ENCODE peak calls at places on chromosome 1, in nine cellular contexts. X is fibroblast of mammary gland, I is HFFc6, S is left ventricle myocardium inferior, Z is uterus, V is left lung, P is tibial artery, L is colonic mucosa, R is RWPE1. W is an unnamed sample.

GRCh38 chr1:22710688-22711024 is at the start of gene EPHB2:
- DNase-seq in X (peak), I (peak), S (peak), Z (no peak), V (no peak), P (no peak), L (peak), R (peak), W (peak)

GRCh38 chr1:41366428-41367101 is 5.3 kb downstream of the FOXO6 start:
- DNase-seq in X (no peak), I (no peak), S (no peak), Z (no peak), V (no peak), P (no peak), L (peak), R (no peak), W (no peak)

GRCh38 chr1:86922445-86922844 is 8.0 kb downstream of the HS2ST1 start:
- DNase-seq in X (no peak), I (no peak), S (no peak), Z (no peak), V (no peak), P (no peak), L (no peak), R (no peak), W (no peak)

GRCh38 chr1:23804183-23804582 is 3.6 kb upstream of the GALE start:
- DNase-seq in X (no peak), I (no peak), S (no peak), Z (no peak), V (no peak), P (no peak), L (no peak), R (no peak), W (no peak)

GRCh38 chr1:74396462-74396861 is 115.9 kb downstream of the LRRC53 start:
- DNase-seq in X (no peak), I (no peak), S (peak), Z (no peak), V (no peak), P (no peak), L (no peak), R (no peak), W (peak)

GRCh38 chr1:195754874-195755273 is 853.4 kb downstream of the KCNT2 start:
- DNase-seq in X (peak), I (no peak), S (no peak), Z (no peak), V (no peak), P (no peak), L (no peak), R (peak), W (no peak)

GRCh38 chr1:98975113-98975512 is 29.5 kb downstream of the PLPPR5 start:
- DNase-seq in X (no peak), I (no peak), S (no peak), Z (no peak), V (no peak), P (no peak), L (no peak), R (no peak), W (no peak)

GRCh38 chr1:170538687-170539086 is 6.7 kb downstream of the GORAB start:
- DNase-seq in X (no peak), I (no peak), S (no peak), Z (no peak), V (no peak), P (no peak), L (no peak), R (no peak), W (no peak)

GRCh38 chr1:228314658-228315483 is 91.8 kb downstream of the TRIM11 start:
- DNase-seq in X (no peak), I (no peak), S (peak), Z (no peak), V (peak), P (no peak), L (no peak), R (no peak), W (no peak)

GRCh38 chr1:180098242-180098995 is 56.2 kb upstream of the QSOX1 start:
- DNase-seq in X (peak), I (peak), S (no peak), Z (peak), V (no peak), P (no peak), L (no peak), R (peak), W (no peak)

GRCh38 chr1:23343246-23344110 is 606 bp downstream of the HNRNPR start:
- DNase-seq in X (peak), I (peak), S (no peak), Z (peak), V (no peak), P (peak), L (peak), R (peak), W (no peak)

GRCh38 chr1:218634212-218634611 is 289.1 kb downstream of the TGFB2 start:
- DNase-seq in X (no peak), I (no peak), S (no peak), Z (no peak), V (no peak), P (no peak), L (no peak), R (no peak), W (no peak)

GRCh38 chr1:153355445-153356071 is 2.1 kb upstream of the S100A9 start:
- DNase-seq in X (peak), I (peak), S (peak), Z (no peak), V (peak), P (peak), L (peak), R (peak), W (no peak)

GRCh38 chr1:2350911-2351655 is 40.3 kb downstream of the MORN1 start:
- DNase-seq in X (no peak), I (no peak), S (peak), Z (no peak), V (no peak), P (peak), L (no peak), R (no peak), W (peak)

GRCh38 chr1:2797741-2798016 is 3.8 kb downstream of the TTC34 start:
- DNase-seq in X (no peak), I (no peak), S (no peak), Z (no peak), V (no peak), P (no peak), L (no peak), R (no peak), W (no peak)

GRCh38 chr1:203915811-203916210 is 54.4 kb downstream of the SNRPE start:
- DNase-seq in X (peak), I (peak), S (no peak), Z (no peak), V (no peak), P (no peak), L (no peak), R (peak), W (no peak)

GRCh38 chr1:6508154-6508875 is 16.8 kb upstream of the PLEKHG5 start:
- DNase-seq in X (no peak), I (no peak), S (no peak), Z (no peak), V (no peak), P (no peak), L (no peak), R (no peak), W (no peak)

GRCh38 chr1:117606608-117607261 is 887 bp downstream of the TENT5C start:
- DNase-seq in X (peak), I (peak), S (no peak), Z (peak), V (no peak), P (no peak), L (peak), R (no peak), W (peak)

GRCh38 chr1:53557369-53557768 is 98.2 kb downstream of the DMRTB1 start:
- DNase-seq in X (no peak), I (no peak), S (no peak), Z (peak), V (no peak), P (peak), L (no peak), R (no peak), W (peak)

GRCh38 chr1:220003585-220004299 is 42.6 kb downstream of the EPRS1 start:
- DNase-seq in X (no peak), I (no peak), S (no peak), Z (no peak), V (no peak), P (no peak), L (no peak), R (no peak), W (no peak)

GRCh38 chr1:170010443-170010842 is 64.1 kb downstream of the KIFAP3 start:
- DNase-seq in X (peak), I (peak), S (no peak), Z (peak), V (no peak), P (no peak), L (peak), R (peak), W (peak)

GRCh38 chr1:168360151-168360550 is 79.5 kb downstream of the TBX19 start:
- DNase-seq in X (peak), I (no peak), S (no peak), Z (no peak), V (no peak), P (no peak), L (no peak), R (no peak), W (no peak)

GRCh38 chr1:243470492-243470891 is 214.7 kb downstream of the SDCCAG8 start:
- DNase-seq in X (no peak), I (no peak), S (no peak), Z (no peak), V (no peak), P (no peak), L (no peak), R (no peak), W (no peak)

GRCh38 chr1:53765656-53766055 is 26.7 kb upstream of the GLIS1 start:
- DNase-seq in X (peak), I (peak), S (no peak), Z (no peak), V (no peak), P (no peak), L (no peak), R (no peak), W (no peak)

GRCh38 chr1:226827458-226827857 is 43.0 kb upstream of the PSEN2 start:
- DNase-seq in X (peak), I (no peak), S (peak), Z (peak), V (peak), P (peak), L (peak), R (no peak), W (peak)

GRCh38 chr1:32831878-32832277 is 14.4 kb downstream of the S100PBP start:
- DNase-seq in X (no peak), I (no peak), S (no peak), Z (no peak), V (no peak), P (no peak), L (no peak), R (no peak), W (no peak)

GRCh38 chr1:210251680-210252490 is 19.3 kb downstream of the SERTAD4 start:
- DNase-seq in X (no peak), I (no peak), S (no peak), Z (no peak), V (peak), P (no peak), L (peak), R (no peak), W (peak)

GRCh38 chr1:89465201-89465600 is 59.4 kb upstream of the LRRC8B start:
- DNase-seq in X (no peak), I (no peak), S (no peak), Z (no peak), V (no peak), P (no peak), L (no peak), R (peak), W (no peak)

GRCh38 chr1:27000817-27001460 is 7.4 kb downstream of the TRNP1 start:
- DNase-seq in X (peak), I (peak), S (no peak), Z (peak), V (no peak), P (peak), L (no peak), R (no peak), W (no peak)

GRCh38 chr1:95547000-95547399 is 313.0 kb downstream of the RWDD3 start:
- DNase-seq in X (no peak), I (no peak), S (no peak), Z (no peak), V (no peak), P (no peak), L (no peak), R (no peak), W (no peak)

DNA sequence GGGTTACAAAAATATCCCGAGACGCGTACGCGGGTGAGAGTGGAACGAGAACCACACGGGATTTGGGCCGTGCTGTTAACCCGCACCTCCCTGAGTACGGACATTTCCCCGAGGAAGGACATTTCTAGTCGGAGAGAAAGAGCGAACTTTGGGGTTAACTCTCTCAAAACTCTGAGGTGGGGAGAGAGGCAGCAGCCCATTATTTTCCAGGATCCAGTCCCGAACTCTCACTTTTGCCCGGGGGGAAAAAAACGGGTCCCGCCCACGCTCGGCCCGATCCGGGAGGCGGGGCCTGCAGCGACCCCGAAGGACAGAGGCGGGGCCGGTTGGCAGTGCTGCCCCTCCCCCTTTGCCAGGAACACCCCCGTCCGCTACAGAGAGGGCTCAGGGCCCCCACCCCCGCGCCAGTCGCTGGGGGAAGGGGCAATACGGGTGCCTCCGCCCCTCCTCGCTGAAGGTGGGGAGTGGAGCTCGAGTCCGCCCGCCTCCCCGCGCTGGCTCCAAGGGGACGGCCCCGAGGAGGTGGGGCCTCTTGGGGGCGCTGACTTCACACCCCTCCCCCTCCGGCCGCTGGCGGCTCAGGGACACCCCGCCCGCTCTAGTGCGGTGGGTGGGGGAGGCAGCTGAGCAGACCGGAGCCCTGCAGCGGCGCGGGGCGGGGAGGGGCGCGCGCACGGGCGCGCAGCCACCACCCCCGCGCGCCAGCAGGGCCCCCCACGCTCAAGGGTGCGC is 722 bp downstream of the NUCKS1 start:
- DNase-seq in X (peak), I (peak), S (peak), Z (peak), V (peak), P (peak), L (peak), R (peak), W (peak)
- TF ChIP-seq CTCF in X (no peak), I (peak), S (no peak), Z (peak), V (no peak), P (no peak), L (no peak), R (no peak), W (no peak)

GRCh38 chr1:85243336-85243735 is 16.1 kb downstream of the C1orf52 start:
- DNase-seq in X (no peak), I (no peak), S (no peak), Z (no peak), V (no peak), P (no peak), L (no peak), R (no peak), W (no peak)

GRCh38 chr1:85240659-85241058 is 18.8 kb downstream of the C1orf52 start:
- DNase-seq in X (no peak), I (no peak), S (no peak), Z (no peak), V (no peak), P (no peak), L (no peak), R (no peak), W (no peak)

GRCh38 chr1:85244271-85245053 is 15.0 kb downstream of the C1orf52 start:
- DNase-seq in X (peak), I (peak), S (no peak), Z (peak), V (no peak), P (no peak), L (no peak), R (no peak), W (no peak)

GRCh38 chr1:85237613-85238012 is 21.8 kb downstream of the C1orf52 start:
- DNase-seq in X (no peak), I (no peak), S (no peak), Z (no peak), V (no peak), P (no peak), L (no peak), R (no peak), W (no peak)

GRCh38 chr1:85240174-85240601 is 19.3 kb downstream of the C1orf52 start:
- DNase-seq in X (no peak), I (peak), S (no peak), Z (no peak), V (no peak), P (no peak), L (no peak), R (peak), W (no peak)
- TF ChIP-seq CTCF in X (peak), I (peak), S (peak), Z (no peak), V (no peak), P (peak), L (no peak), R (no peak), W (no peak)

GRCh38 chr1:34781071-34781843 is at the start of gene GJB3:
- DNase-seq in X (no peak), I (no peak), S (no peak), Z (no peak), V (peak), P (peak), L (peak), R (peak), W (no peak)
- TF ChIP-seq CTCF in X (no peak), I (no peak), S (no peak), Z (no peak), V (no peak), P (no peak), L (no peak), R (no peak), W (no peak)

GRCh38 chr1:103949714-103950113 is 200.0 kb downstream of the AMY1C start:
- DNase-seq in X (no peak), I (no peak), S (no peak), Z (no peak), V (no peak), P (no peak), L (no peak), R (no peak), W (no peak)

GRCh38 chr1:103953386-103953785 is 203.7 kb downstream of the AMY1C start:
- DNase-seq in X (no peak), I (no peak), S (no peak), Z (no peak), V (no peak), P (no peak), L (no peak), R (peak), W (no peak)

GRCh38 chr1:103945774-103946173 is 196.1 kb downstream of the AMY1C start:
- DNase-seq in X (no peak), I (no peak), S (no peak), Z (no peak), V (no peak), P (no peak), L (no peak), R (no peak), W (no peak)

DNA sequence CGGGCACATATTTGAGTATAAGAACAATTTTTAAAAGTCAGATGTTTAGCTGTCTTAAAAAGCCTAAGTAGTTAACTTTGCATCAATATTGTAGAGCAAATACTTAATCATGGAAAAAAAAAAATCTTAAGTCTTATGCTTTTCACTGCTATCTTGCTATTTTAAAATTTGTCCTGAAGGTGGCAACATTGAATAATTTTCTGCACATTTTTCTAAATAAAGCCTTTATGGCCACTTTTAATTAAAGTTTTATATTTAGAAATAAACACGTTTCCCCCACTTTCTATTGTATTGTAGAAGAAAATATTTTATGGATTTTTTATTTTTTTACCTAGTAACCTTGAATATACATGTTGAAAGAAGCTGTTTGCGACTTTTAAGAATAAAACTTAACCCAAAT is 198.8 kb downstream of the AMY1C start:
- DNase-seq in X (peak), I (no peak), S (no peak), Z (no peak), V (no peak), P (no peak), L (no peak), R (no peak), W (no peak)
- TF ChIP-seq CTCF in X (no peak), I (peak), S (no peak), Z (no peak), V (no peak), P (no peak), L (no peak), R (peak), W (no peak)

DNA sequence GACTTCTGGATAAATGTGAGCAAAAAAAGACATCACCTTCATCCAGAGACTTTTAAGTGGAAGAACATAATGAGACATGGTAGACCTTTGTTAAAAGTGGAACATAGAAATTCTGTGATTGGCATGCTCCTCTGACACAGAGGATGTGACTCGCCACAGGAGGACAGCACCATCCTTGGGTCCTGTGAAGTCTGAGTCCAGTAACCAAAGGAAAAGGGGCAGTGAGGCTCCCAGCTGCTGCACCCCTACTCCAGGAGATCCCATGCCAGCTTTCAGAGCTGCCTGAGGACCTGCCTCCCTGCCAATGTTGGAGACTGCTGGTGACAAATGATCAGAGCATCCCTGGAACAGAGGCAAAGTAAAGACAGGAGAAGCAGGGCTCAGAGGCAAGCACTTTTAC is 136.2 kb downstream of the BRINP2 start:
- DNase-seq in X (peak), I (no peak), S (no peak), Z (no peak), V (no peak), P (no peak), L (no peak), R (no peak), W (no peak)
- TF ChIP-seq CTCF in X (no peak), I (no peak), S (no peak), Z (no peak), V (no peak), P (no peak), L (no peak), R (no peak), W (no peak)

DNA sequence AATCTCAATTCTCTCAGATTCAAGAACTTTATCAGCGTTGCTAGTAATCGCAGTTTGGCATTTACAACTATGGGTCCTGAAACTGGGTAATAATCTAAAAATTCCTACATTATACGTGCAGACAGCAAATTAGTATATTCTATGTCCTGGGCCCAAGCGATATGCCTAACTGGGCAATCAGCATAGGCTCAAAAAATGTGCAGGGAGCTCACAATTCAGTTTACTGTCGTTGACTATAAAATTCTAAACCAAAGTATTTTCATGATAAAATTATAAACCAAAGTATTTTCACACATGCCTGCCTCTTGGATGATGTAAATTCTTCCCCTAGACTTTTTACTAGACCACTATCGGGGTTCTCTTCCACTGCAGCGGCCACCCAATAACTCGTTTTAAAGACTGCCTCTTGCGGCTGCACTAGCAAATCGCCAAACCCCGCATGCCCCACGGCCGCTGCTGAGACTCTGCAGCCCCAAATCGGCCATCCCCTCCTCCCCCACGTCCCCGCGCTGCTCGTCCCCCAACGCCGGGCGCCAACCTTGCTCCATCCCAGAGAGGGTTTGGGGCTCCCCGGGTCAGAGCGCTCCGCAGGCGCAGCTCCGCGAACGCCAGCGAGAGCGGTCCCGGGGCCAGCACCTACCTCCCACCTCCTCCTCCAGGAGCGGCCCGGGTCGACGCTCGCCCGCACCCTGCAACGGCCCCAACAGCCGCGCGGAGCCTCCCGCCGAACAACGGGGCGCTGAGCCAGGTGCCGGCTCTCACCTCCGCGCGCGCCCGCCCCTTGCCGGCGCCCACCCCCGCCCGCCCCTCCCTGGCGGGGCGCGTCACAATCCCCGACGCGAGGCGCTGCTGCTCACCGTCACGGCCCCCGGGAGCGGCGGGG is 506 bp downstream of the SSX2IP start:
- DNase-seq in X (no peak), I (peak), S (peak), Z (peak), V (peak), P (peak), L (peak), R (no peak), W (peak)
- TF ChIP-seq CTCF in X (peak), I (peak), S (peak), Z (peak), V (no peak), P (peak), L (no peak), R (peak), W (no peak)